ENCODE peak calls at places on chromosomes 5 and 9, in six cellular contexts. K, Y, I, R, X and F are unnamed samples.

GRCh38 chr9:72828281-72828731 is 124.5 kb downstream of the ALDH1A1 start:
- DNase-seq in K (no peak), I (no peak), R (peak; percentile 80), X (peak; percentile 28), Y (no peak), F (no peak)

GRCh38 chr5:9483779-9484178 is 62.1 kb downstream of the SEMA5A start:
- DNase-seq in R (peak; percentile 33), Y (no peak), K (no peak), X (no peak), I (no peak), F (no peak)

GRCh38 chr5:68884893-68885292 is 208.9 kb upstream of the SLC30A5 start:
- DNase-seq in K (peak; percentile 54), R (peak; percentile 2), X (no peak), Y (peak; percentile 27), I (no peak), F (peak; percentile 62)

GRCh38 chr9:134474058-134474370 is 147.8 kb downstream of the RXRA start:
- DNase-seq in I (no peak), K (no peak), R (peak; percentile 56), Y (no peak), X (peak; percentile 43), F (no peak)

GRCh38 chr9:20356392-20357206 is 265.7 kb downstream of the MLLT3 start:
- DNase-seq in R (peak; percentile 77), I (peak; percentile 77), X (peak; percentile 81), Y (peak; percentile 73), K (peak; percentile 90), F (peak; percentile 9)

GRCh38 chr5:32261198-32261597 is 51.5 kb downstream of the MTMR12 start:
- DNase-seq in R (no peak), X (no peak), Y (no peak), I (no peak), K (no peak), F (no peak)

GRCh38 chr9:78714591-78714990 is 417.7 kb downstream of the PSAT1 start:
- DNase-seq in X (no peak), R (peak; percentile 67), Y (no peak), I (no peak), K (no peak), F (no peak)

GRCh38 chr9:130354806-130355205 is 89.2 kb downstream of the HMCN2 start:
- DNase-seq in X (no peak), R (no peak), I (no peak), Y (no peak), K (no peak), F (no peak)

GRCh38 chr9:89505048-89505447 is 7.1 kb upstream of the SEMA4D start:
- DNase-seq in K (no peak), R (no peak), X (no peak), Y (no peak), I (no peak), F (no peak)

GRCh38 chr9:106892632-106893031 is 29.7 kb downstream of the ZNF462 start:
- DNase-seq in R (peak; percentile 99), I (no peak), X (peak; percentile 40), Y (no peak), K (peak; percentile 94), F (no peak)

GRCh38 chr5:116142495-116142894 is 57.7 kb downstream of the COMMD10 start:
- DNase-seq in Y (no peak), X (no peak), I (no peak), R (no peak), K (peak; percentile 15), F (no peak)

GRCh38 chr5:116135344-116135743 is 50.5 kb downstream of the COMMD10 start:
- DNase-seq in Y (no peak), I (no peak), X (no peak), K (no peak), R (no peak), F (peak; percentile 66)

GRCh38 chr5:116133281-116133680 is 48.5 kb downstream of the COMMD10 start:
- DNase-seq in Y (no peak), I (no peak), R (no peak), K (no peak), X (no peak), F (no peak)

DNA sequence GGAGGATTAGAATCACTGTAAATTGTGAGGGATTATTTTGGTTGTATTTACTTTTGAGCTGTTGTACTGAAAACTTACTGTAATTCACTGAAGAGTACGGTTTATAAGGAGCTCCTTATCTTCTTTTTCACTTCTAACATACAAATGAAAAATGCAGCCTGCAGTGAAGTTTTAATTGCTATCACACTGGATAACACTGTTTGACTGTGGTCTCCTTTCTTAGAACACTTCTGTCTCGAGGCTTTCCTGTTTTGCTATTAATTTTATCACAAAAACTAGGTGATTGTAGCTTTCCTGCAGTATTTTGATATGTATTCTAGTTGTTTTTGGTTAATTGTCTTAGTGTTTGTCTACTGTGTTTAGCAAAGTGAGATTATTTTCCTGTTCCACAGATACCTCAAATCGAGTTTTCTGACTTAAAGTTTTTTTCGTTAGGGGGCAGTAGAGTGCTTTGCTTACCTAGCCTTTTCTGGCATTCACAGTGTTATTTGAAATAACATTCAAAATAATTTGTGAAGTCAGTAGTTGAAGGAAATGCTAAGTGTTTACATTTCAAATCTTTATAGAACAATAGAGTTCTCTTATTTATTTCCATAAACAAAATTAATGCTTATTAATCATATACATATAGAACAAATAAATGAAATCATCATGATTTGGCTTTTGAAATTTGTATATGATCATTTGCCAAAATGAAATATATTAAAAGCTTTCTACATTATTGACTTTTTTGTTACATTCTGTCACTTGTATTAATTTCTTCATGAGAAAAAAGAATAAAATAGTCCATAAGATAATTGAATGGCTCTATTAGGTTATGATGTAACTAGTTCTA is 52.9 kb downstream of the COMMD10 start:
- DNase-seq in R (peak; percentile 40), K (peak; percentile 81), X (no peak), I (no peak), Y (peak; percentile 42), F (peak; percentile 63)
- H3K4me3 ChIP-seq in R (no peak overlapping the region), K (no peak overlapping the region), X (no peak overlapping the region), I (no peak overlapping the region), Y (no peak overlapping the region), F (no peak overlapping the region)

GRCh38 chr5:136080113-136080482 is 51.3 kb downstream of the TGFBI start:
- DNase-seq in Y (no peak), X (no peak), K (no peak), R (no peak), I (peak; percentile 49), F (no peak)
- H3K4me3 ChIP-seq in Y (peak overlapping the region; percentile 23), X (no peak overlapping the region), K (peak overlapping the region; percentile 81), R (no peak overlapping the region), I (peak overlapping the region; percentile 26), F (no peak overlapping the region)

GRCh38 chr9:79764377-79764776 is 192.6 kb downstream of the TLE4 start:
- DNase-seq in I (peak; percentile 30), Y (no peak), K (no peak), X (peak; percentile 34), R (peak; percentile 98), F (no peak)
- H3K4me3 ChIP-seq in I (no peak overlapping the region), Y (no peak overlapping the region), K (no peak overlapping the region), X (no peak overlapping the region), R (no peak overlapping the region), F (no peak overlapping the region)

GRCh38 chr5:55343107-55343506 is 35.3 kb downstream of the MTREX start:
- DNase-seq in Y (no peak), I (no peak), K (no peak), X (no peak), R (no peak), F (no peak)
- H3K4me3 ChIP-seq in Y (no peak overlapping the region), I (no peak overlapping the region), K (no peak overlapping the region), X (no peak overlapping the region), R (no peak overlapping the region), F (no peak overlapping the region)

GRCh38 chr5:78907255-78907886 is 77.7 kb downstream of the ARSB start:
- DNase-seq in X (peak; percentile 33), R (peak; percentile 99), I (no peak), Y (no peak), K (no peak), F (peak; percentile 30)
- H3K4me3 ChIP-seq in X (no peak overlapping the region), R (no peak overlapping the region), I (no peak overlapping the region), Y (no peak overlapping the region), K (no peak overlapping the region), F (no peak overlapping the region)

GRCh38 chr5:173330856-173331206 is 2.6 kb upstream of the STC2 start:
- DNase-seq in I (no peak), R (no peak), Y (no peak), K (no peak), X (no peak), F (no peak)

GRCh38 chr5:173330151-173330855 is 2.1 kb upstream of the STC2 start:
- DNase-seq in I (no peak), K (peak; percentile 74), R (no peak), X (no peak), Y (no peak), F (no peak)

GRCh38 chr5:173328896-173329369 is 719 bp upstream of the STC2 start:
- DNase-seq in K (peak; percentile 78), X (peak; percentile 54), Y (no peak), I (no peak), R (peak; percentile 66), F (no peak)

GRCh38 chr5:173327948-173328895 is at the start of gene STC2:
- DNase-seq in I (peak; percentile 55), X (peak; percentile 95), R (peak; percentile 78), K (peak; percentile 99), Y (no peak), F (peak; percentile 54)

GRCh38 chr5:173329370-173330150 is 1.3 kb upstream of the STC2 start:
- DNase-seq in K (peak; percentile 88), R (no peak), I (no peak), X (peak; percentile 43), Y (no peak), F (peak; percentile 22)
- H3K4me3 ChIP-seq in K (peak overlapping the region; percentile 99), R (peak overlapping the region; percentile 49), I (peak overlapping the region; percentile 30), X (peak overlapping the region; percentile 2), Y (no peak overlapping the region), F (peak overlapping the region; percentile 58)

GRCh38 chr5:141382469-141383294 is at the start of gene PCDHGA7:
- DNase-seq in R (peak; percentile 48), X (no peak), K (no peak), Y (no peak), I (no peak), F (no peak)
- H3K4me3 ChIP-seq in R (peak within 1 kb of the TSS; percentile 64), X (peak within 1 kb of the TSS; percentile 0), K (no peak within 1 kb of the TSS), Y (no peak within 1 kb of the TSS), I (peak within 1 kb of the TSS; percentile 21), F (no peak within 1 kb of the TSS)

GRCh38 chr5:100780376-100780870 is 122.7 kb downstream of the ST8SIA4 start:
- DNase-seq in R (no peak), X (no peak), Y (peak; percentile 37), K (no peak), I (no peak), F (peak; percentile 26)
- H3K4me3 ChIP-seq in R (no peak overlapping the region), X (no peak overlapping the region), Y (peak overlapping the region; percentile 52), K (no peak overlapping the region), I (no peak overlapping the region), F (no peak overlapping the region)

GRCh38 chr9:124259273-124260078 is 1.7 kb downstream of the NEK6 start:
- DNase-seq in X (peak; percentile 88), R (peak; percentile 93), I (peak; percentile 92), K (no peak), Y (no peak), F (no peak)
- H3K4me3 ChIP-seq in X (peak overlapping the region; percentile 46), R (peak overlapping the region; percentile 44), I (peak overlapping the region; percentile 80), K (peak overlapping the region; percentile 75), Y (peak overlapping the region; percentile 51), F (no peak overlapping the region)